ENCODE peak calls at places on chromosomes 12 and 14, in four cellular contexts. W is brain microvascular endothelial cell, U is uterus, O is T-helper 22 cell. C is an unnamed sample.

GRCh38 chr14:65237023-65237814 is 134.9 kb upstream of the MAX start:
- DNase-seq in W (no peak), U (no peak), O (no peak), C (no peak)

GRCh38 chr14:35808076-35808657 is 928 bp downstream of the RALGAPA1 start:
- DNase-seq in W (no peak), U (peak; percentile 28), O (peak; percentile 22), C (peak; percentile 34)

GRCh38 chr12:52235822-52236291 is 2.8 kb downstream of the KRT7 start:
- DNase-seq in W (no peak), U (no peak), O (no peak), C (no peak)

GRCh38 chr14:75123991-75124390 is 2.9 kb downstream of the NEK9 start:
- DNase-seq in W (peak; percentile 95), U (peak; percentile 46), O (no peak), C (no peak)

GRCh38 chr12:88182431-88182830 is 40.3 kb downstream of the TMTC3 start:
- DNase-seq in W (no peak), U (no peak), O (no peak), C (no peak)

GRCh38 chr14:69129264-69129880 is 23.5 kb downstream of the DCAF5 start:
- DNase-seq in W (peak; percentile 72), U (peak; percentile 80), O (peak; percentile 34), C (peak; percentile 59)

GRCh38 chr14:88411039-88411438 is 25.6 kb downstream of the SPATA7 start:
- DNase-seq in W (no peak), U (no peak), O (no peak), C (no peak)

GRCh38 chr14:76772300-76773187 is 11.3 kb downstream of the VASH1 start:
- DNase-seq in W (peak; percentile 64), U (peak; percentile 83), O (no peak), C (no peak)

GRCh38 chr14:25396128-25396527 is 346.2 kb upstream of the STXBP6 start:
- DNase-seq in W (no peak), U (no peak), O (no peak), C (no peak)

GRCh38 chr12:38316391-38317129 is at the start of gene ALG10B:
- DNase-seq in W (peak; percentile 95), U (peak; percentile 94), O (peak; percentile 85), C (peak; percentile 99)

GRCh38 chr12:54051916-54052744 is 1.5 kb upstream of the HOXC4 start:
- DNase-seq in W (no peak), U (no peak), O (no peak), C (no peak)

GRCh38 chr14:43665570-43666267 is 841.4 kb downstream of the FSCB start:
- DNase-seq in W (no peak), U (no peak), O (no peak), C (no peak)

GRCh38 chr12:12036901-12037300 is 33.8 kb upstream of the BCL2L14 start:
- DNase-seq in W (no peak), U (no peak), O (no peak), C (no peak)

GRCh38 chr12:122421815-122422737 is at the start of gene CLIP1:
- DNase-seq in W (peak; percentile 42), U (peak; percentile 60), O (peak; percentile 34), C (peak; percentile 72)

GRCh38 chr12:132003846-132004245 is 54.1 kb downstream of the EP400 start:
- DNase-seq in W (peak; percentile 63), U (no peak), O (no peak), C (no peak)

GRCh38 chr12:69331846-69332684 is 16.1 kb upstream of the LYZ start:
- DNase-seq in W (no peak), U (no peak), O (no peak), C (no peak)

GRCh38 chr12:15404485-15404884 is 82.2 kb downstream of the PTPRO start:
- DNase-seq in W (peak; percentile 27), U (no peak), O (no peak), C (no peak)

GRCh38 chr12:96500686-96501085 is 11.3 kb downstream of the CFAP54 start:
- DNase-seq in W (no peak), U (no peak), O (no peak), C (no peak)

GRCh38 chr14:104889374-104889755 is 24.3 kb downstream of the CEP170B start:
- DNase-seq in W (no peak), U (peak; percentile 9), O (no peak), C (no peak)

GRCh38 chr12:91513354-91513753 is 330.7 kb upstream of the DCN start:
- DNase-seq in W (no peak), U (no peak), O (no peak), C (no peak)

GRCh38 chr12:42325326-42325775 is 543 bp downstream of the ZCRB1 start:
- DNase-seq in W (no peak), U (no peak), O (no peak), C (no peak)

GRCh38 chr12:64611430-64612286 is 1.4 kb downstream of the RASSF3 start:
- DNase-seq in W (peak; percentile 9), U (peak; percentile 50), O (no peak), C (peak; percentile 42)

GRCh38 chr14:102125546-102125945 is 14.2 kb upstream of the WDR20 start:
- DNase-seq in W (no peak), U (no peak), O (no peak), C (no peak)

GRCh38 chr12:89344043-89344861 is 8.0 kb downstream of the DUSP6 start:
- DNase-seq in W (no peak), U (no peak), O (no peak), C (no peak)

GRCh38 chr14:45249847-45250575 is 3.0 kb downstream of the MIS18BP1 start:
- DNase-seq in W (peak; percentile 66), U (peak; percentile 29), O (no peak), C (no peak)

GRCh38 chr14:24984846-24985589 is 64.9 kb downstream of the STXBP6 start:
- DNase-seq in W (no peak), U (peak; percentile 43), O (no peak), C (peak; percentile 75)

GRCh38 chr12:87953257-87953860 is 75.8 kb downstream of the C12orf50 start:
- DNase-seq in W (peak; percentile 47), U (no peak), O (no peak), C (peak; percentile 51)

GRCh38 chr14:23639891-23640523 is 3.8 kb downstream of the DHRS2 start:
- DNase-seq in W (no peak), U (no peak), O (no peak), C (no peak)

GRCh38 chr12:54680374-54680773 is 32.2 kb upstream of the DCD start:
- DNase-seq in W (peak; percentile 27), U (no peak), O (no peak), C (peak; percentile 7)

GRCh38 chr14:100791995-100792394 is 33.9 kb upstream of the MEG3 start:
- DNase-seq in W (no peak), U (no peak), O (no peak), C (no peak)

GRCh38 chr14:72715215-72715909 is 178.5 kb downstream of the DPF3 start:
- DNase-seq in W (no peak), U (no peak), O (no peak), C (no peak)

GRCh38 chr12:76529226-76529918 is 30.2 kb downstream of the OSBPL8 start:
- DNase-seq in W (no peak), U (no peak), O (no peak), C (no peak)

GRCh38 chr14:102949062-102949800 is 26.8 kb downstream of the AMN start:
- DNase-seq in W (peak; percentile 22), U (no peak), O (no peak), C (no peak)

GRCh38 chr12:83042441-83043215 is 355.9 kb downstream of the TMTC2 start:
- DNase-seq in W (peak; percentile 12), U (no peak), O (no peak), C (peak; percentile 24)

GRCh38 chr12:49198431-49199155 is 9.7 kb upstream of the TUBA1A start:
- DNase-seq in W (peak; percentile 90), U (peak; percentile 46), O (no peak), C (peak; percentile 37)

GRCh38 chr12:54082402-54082892 is 28.8 kb downstream of the HOXC4 start:
- DNase-seq in W (no peak), U (peak; percentile 27), O (no peak), C (no peak)

GRCh38 chr12:92574911-92575570 is 127.7 kb upstream of the PLEKHG7 start:
- DNase-seq in W (no peak), U (no peak), O (no peak), C (no peak)

GRCh38 chr12:98238513-98238912 is 276.9 kb upstream of the TMPO start:
- DNase-seq in W (no peak), U (peak; percentile 55), O (no peak), C (no peak)

GRCh38 chr12:63103489-63104131 is 47.4 kb downstream of the AVPR1A start:
- DNase-seq in W (no peak), U (no peak), O (no peak), C (no peak)